ENCODE peak calls at places on chromosomes 7 and 10, in six cellular contexts. K, F, Q, W, H and L are unnamed samples.

GRCh38 chr10:43557214-43557613 is 17.2 kb downstream of the ZNF239 start:
- DNase-seq in F (no peak), W (no peak), H (no peak), K (no peak), Q (no peak), L (no peak)

GRCh38 chr10:49600781-49601400 is 9.2 kb upstream of the SLC18A3 start:
- DNase-seq in Q (no peak), K (no peak), H (peak), F (no peak), W (no peak), L (no peak)

GRCh38 chr10:66940950-66941349 is 15.1 kb downstream of the LRRTM3 start:
- DNase-seq in W (no peak), Q (no peak), H (no peak), F (no peak), K (no peak), L (no peak)

GRCh38 chr7:129719980-129720732 is 108.6 kb downstream of the NRF1 start:
- DNase-seq in K (no peak), H (no peak), W (no peak), Q (no peak), F (no peak), L (peak)

GRCh38 chr7:85630904-85631582 is 444.2 kb upstream of the SEMA3D start:
- DNase-seq in W (no peak), F (no peak), K (no peak), H (no peak), Q (no peak), L (peak)

GRCh38 chr7:102097601-102098161 is 189.0 kb upstream of the SH2B2 start:
- DNase-seq in H (no peak), F (no peak), K (no peak), Q (no peak), W (no peak), L (no peak)

GRCh38 chr10:6578221-6579192 is 1.6 kb downstream of the PRKCQ start:
- DNase-seq in H (no peak), K (no peak), F (no peak), Q (no peak), W (no peak), L (no peak)

GRCh38 chr7:145156834-145157233 is 321.0 kb upstream of the TPK1 start:
- DNase-seq in Q (no peak), F (no peak), H (no peak), K (no peak), W (no peak), L (no peak)

GRCh38 chr7:130473877-130474276 is 18.0 kb upstream of the MEST start:
- DNase-seq in F (no peak), Q (no peak), W (no peak), H (no peak), K (no peak), L (no peak)

GRCh38 chr10:52198540-52198939 is 115.5 kb upstream of the DKK1 start:
- DNase-seq in K (no peak), W (no peak), F (no peak), Q (no peak), H (no peak), L (no peak)

GRCh38 chr10:43204394-43204942 is 62.4 kb downstream of the RASGEF1A start:
- DNase-seq in W (no peak), F (no peak), K (no peak), H (no peak), Q (no peak), L (no peak)

GRCh38 chr10:91652364-91652763 is 19.5 kb upstream of the PPP1R3C start:
- DNase-seq in W (no peak), K (peak), F (no peak), H (peak), Q (no peak), L (no peak)

GRCh38 chr10:26586211-26586610 is 111.3 kb upstream of the PDSS1 start:
- DNase-seq in K (no peak), H (no peak), W (no peak), F (no peak), Q (no peak), L (no peak)

GRCh38 chr7:133358728-133359127 is 105.8 kb downstream of the EXOC4 start:
- DNase-seq in K (no peak), F (no peak), W (no peak), H (peak), Q (no peak), L (no peak)

GRCh38 chr7:12518920-12519681 is 51.4 kb upstream of the SCIN start:
- DNase-seq in Q (peak), F (no peak), K (no peak), W (no peak), H (peak), L (peak)

GRCh38 chr7:158858592-158859503 is 2.5 kb downstream of the DYNC2I1 start:
- DNase-seq in K (no peak), W (no peak), H (no peak), Q (no peak), F (no peak), L (no peak)

GRCh38 chr10:43398939-43399871 is 9.8 kb downstream of the HNRNPF start:
- DNase-seq in F (no peak), H (no peak), Q (no peak), K (no peak), W (no peak), L (no peak)

GRCh38 chr10:128814024-128814423 is 653.0 kb upstream of the MGMT start:
- DNase-seq in K (no peak), W (no peak), H (no peak), F (no peak), Q (no peak), L (no peak)

GRCh38 chr10:116625845-116626244 is 5.1 kb downstream of the PNLIPRP2 start:
- DNase-seq in K (no peak), W (no peak), F (no peak), H (no peak), Q (no peak), L (no peak)

GRCh38 chr10:11782793-11783557 is 40.2 kb upstream of the PROSER2 start:
- DNase-seq in Q (peak), F (no peak), K (peak), H (peak), W (no peak), L (peak)